ENCODE peak calls at places on chromosomes 16 and 17, in six cellular contexts. One of them, this sample, is unnamed.

GRCh38 chr16:48064971-48065370 is 90.8 kb downstream of the ABCC12 start:
- DNase-seq in left cardiac atrium: no peak
- DNase-seq in mammary epithelial cell: peak; percentile 35
- DNase-seq in GM04504: no peak
- DNase-seq in AG10803: no peak
- DNase-seq in NCI-H1092: no peak
- DNase-seq in this sample: no peak

GRCh38 chr16:87407511-87408112 is 15.5 kb downstream of the MAP1LC3B start:
- DNase-seq in NCI-H1092: no peak
- DNase-seq in mammary epithelial cell: peak; percentile 26
- DNase-seq in GM04504: no peak
- DNase-seq in AG10803: no peak
- DNase-seq in left cardiac atrium: peak; percentile 71
- DNase-seq in this sample: peak; percentile 87

GRCh38 chr16:19520861-19521331 is 1.0 kb downstream of the GDE1 start:
- DNase-seq in mammary epithelial cell: peak; percentile 78
- DNase-seq in left cardiac atrium: no peak
- DNase-seq in NCI-H1092: no peak
- DNase-seq in AG10803: no peak
- DNase-seq in GM04504: no peak
- DNase-seq in this sample: no peak

GRCh38 chr16:73082608-73083007 is 34.7 kb upstream of the ZFHX3 start:
- DNase-seq in GM04504: peak; percentile 96
- DNase-seq in left cardiac atrium: no peak
- DNase-seq in AG10803: peak; percentile 98
- DNase-seq in mammary epithelial cell: peak; percentile 98
- DNase-seq in NCI-H1092: no peak
- DNase-seq in this sample: no peak

GRCh38 chr16:49749816-49750215 is 106.1 kb downstream of the ZNF423 start:
- DNase-seq in left cardiac atrium: no peak
- DNase-seq in NCI-H1092: no peak
- DNase-seq in AG10803: no peak
- DNase-seq in mammary epithelial cell: no peak
- DNase-seq in GM04504: no peak
- DNase-seq in this sample: no peak

GRCh38 chr17:59426031-59426430 is 94.6 kb downstream of the YPEL2 start:
- DNase-seq in AG10803: no peak
- DNase-seq in mammary epithelial cell: no peak
- DNase-seq in left cardiac atrium: no peak
- DNase-seq in NCI-H1092: no peak
- DNase-seq in GM04504: no peak
- DNase-seq in this sample: no peak

GRCh38 chr17:21025446-21025845 is 17.4 kb downstream of the USP22 start:
- DNase-seq in mammary epithelial cell: no peak
- DNase-seq in AG10803: peak; percentile 23
- DNase-seq in left cardiac atrium: no peak
- DNase-seq in NCI-H1092: no peak
- DNase-seq in GM04504: no peak
- DNase-seq in this sample: no peak

GRCh38 chr17:56596741-56597494 is 3.4 kb downstream of the NOG start:
- DNase-seq in AG10803: no peak
- DNase-seq in mammary epithelial cell: no peak
- DNase-seq in left cardiac atrium: no peak
- DNase-seq in NCI-H1092: no peak
- DNase-seq in GM04504: no peak
- DNase-seq in this sample: no peak

GRCh38 chr16:50708373-50709060 is 15.1 kb downstream of the NOD2 start:
- DNase-seq in left cardiac atrium: no peak
- DNase-seq in mammary epithelial cell: no peak
- DNase-seq in GM04504: no peak
- DNase-seq in AG10803: no peak
- DNase-seq in NCI-H1092: no peak
- DNase-seq in this sample: no peak

GRCh38 chr17:27463235-27463677 is 7.0 kb downstream of the KSR1 start:
- DNase-seq in mammary epithelial cell: no peak
- DNase-seq in left cardiac atrium: no peak
- DNase-seq in NCI-H1092: no peak
- DNase-seq in GM04504: no peak
- DNase-seq in AG10803: peak; percentile 57
- DNase-seq in this sample: no peak

GRCh38 chr17:10927712-10928111 is 89.8 kb upstream of the PIRT start:
- DNase-seq in left cardiac atrium: no peak
- DNase-seq in NCI-H1092: no peak
- DNase-seq in GM04504: no peak
- DNase-seq in mammary epithelial cell: no peak
- DNase-seq in AG10803: no peak
- DNase-seq in this sample: no peak

GRCh38 chr17:67862614-67863217 is 37.4 kb downstream of the BPTF start:
- DNase-seq in NCI-H1092: no peak
- DNase-seq in mammary epithelial cell: no peak
- DNase-seq in GM04504: no peak
- DNase-seq in left cardiac atrium: no peak
- DNase-seq in AG10803: no peak
- DNase-seq in this sample: no peak

GRCh38 chr17:80861360-80861861 is 130.2 kb upstream of the CHMP6 start:
- DNase-seq in left cardiac atrium: no peak
- DNase-seq in AG10803: no peak
- DNase-seq in mammary epithelial cell: no peak
- DNase-seq in NCI-H1092: no peak
- DNase-seq in GM04504: no peak
- DNase-seq in this sample: no peak

This sample was measured in upper lobe of right lung.